ENCODE peak calls at places on chromosomes 5 and 9, in nine cellular contexts. B is ELF-1; M is T-helper 1 cell; H is iris pigment epithelial cell; C is stimulated activated CD4-positive, alpha-beta T cell treated with anti-CD3 and anti-CD28 coated beads, Interleukin-4, amount 100 ng/mL, for 1 hour; Z is NCI-H69; V is A172; N is breast epithelium; U is left lung. X is an unnamed sample.
A peak's percentile ranks its signal among the peaks of the same experiment; 100 is the strongest.

GRCh38 chr5:143235423-143235822 is 168.1 kb downstream of the NR3C1 start:
- DNase-seq in B (no peak), M (no peak), H (peak; percentile 45), C (no peak), Z (no peak), V (no peak), N (no peak), U (no peak), X (no peak)

GRCh38 chr9:123370108-123370507 is 14.1 kb downstream of the CRB2 start:
- DNase-seq in B (no peak), M (no peak), H (no peak), C (no peak), Z (no peak), V (no peak), N (no peak), U (no peak), X (no peak)

GRCh38 chr9:90271707-90272106 is 370.9 kb downstream of the DIRAS2 start:
- DNase-seq in B (no peak), M (no peak), H (no peak), C (no peak), Z (peak; percentile 87), V (no peak), N (no peak), U (no peak), X (no peak)

GRCh38 chr9:78971505-78971904 is 600.3 kb upstream of the TLE4 start:
- DNase-seq in B (no peak), M (no peak), H (no peak), C (no peak), Z (peak; percentile 98), V (peak; percentile 38), N (no peak), U (no peak), X (no peak)

GRCh38 chr9:36316629-36317317 is 58.5 kb upstream of the GNE start:
- DNase-seq in B (no peak), M (no peak), H (no peak), C (no peak), Z (no peak), V (no peak), N (no peak), U (no peak), X (no peak)

GRCh38 chr9:4489562-4489918 is 728 bp upstream of the SLC1A1 start:
- DNase-seq in B (peak; percentile 56), M (no peak), H (no peak), C (no peak), Z (peak; percentile 42), V (no peak), N (no peak), U (no peak), X (peak; percentile 27)

GRCh38 chr5:179795049-179795862 is 1.5 kb downstream of the LTC4S start:
- DNase-seq in B (peak; percentile 67), M (no peak), H (no peak), C (no peak), Z (peak; percentile 79), V (no peak), N (no peak), U (peak; percentile 85), X (no peak)

GRCh38 chr9:132187006-132187760 is 25.3 kb downstream of the NTNG2 start:
- DNase-seq in B (peak; percentile 34), M (no peak), H (no peak), C (no peak), Z (peak; percentile 85), V (no peak), N (no peak), U (no peak), X (no peak)

GRCh38 chr9:70564464-70565190 is 150.2 kb upstream of the KLF9 start:
- DNase-seq in B (no peak), M (no peak), H (no peak), C (no peak), Z (peak; percentile 89), V (no peak), N (no peak), U (no peak), X (peak; percentile 5)

GRCh38 chr9:114693248-114693895 is 11.4 kb upstream of the TEX48 start:
- DNase-seq in B (no peak), M (no peak), H (no peak), C (no peak), Z (peak; percentile 59), V (no peak), N (no peak), U (no peak), X (no peak)

X was measured in T47D.